ENCODE peak calls at places on chromosomes 6 and 20, in seven cellular contexts. T is PC-3; H is endodermal cell; J is naive thymus-derived CD4-positive, alpha-beta T cell; M is right lobe of liver; N is GM23338; P is right cardiac atrium. I is an unnamed sample. For H3K4me1, the result is how much of the 10 kb centered on the place peaks cover.

GRCh38 chr6:8803181-8803760 is 367.9 kb upstream of the SLC35B3 start:
- DNase-seq in M (no peak), N (no peak), H (no peak), P (no peak), J (no peak), T (no peak), I (no peak)

GRCh38 chr6:87172292-87172691 is 16.9 kb downstream of the ZNF292 start:
- DNase-seq in N (peak), J (no peak), M (no peak), H (no peak), T (no peak), P (no peak), I (no peak)

GRCh38 chr6:55925292-55925691 is 49.9 kb upstream of the BMP5 start:
- DNase-seq in N (no peak), H (no peak), M (no peak), T (peak), P (no peak), J (no peak), I (no peak)

GRCh38 chr20:15475483-15475882 is 1097.8 kb downstream of the KIF16B start:
- DNase-seq in J (no peak), N (no peak), M (peak), P (peak), T (peak), H (no peak), I (peak)

GRCh38 chr6:163159689-163160088 is 254.8 kb upstream of the QKI start:
- DNase-seq in H (no peak), J (no peak), T (no peak), P (no peak), M (no peak), N (no peak), I (no peak)

GRCh38 chr6:129498950-129499870 is 210.8 kb downstream of the ARHGAP18 start:
- DNase-seq in P (no peak), N (peak), J (peak), M (no peak), H (peak), T (peak), I (no peak)

GRCh38 chr20:42218566-42218965 is 600.4 kb upstream of the CHD6 start:
- DNase-seq in M (no peak), P (no peak), J (no peak), H (no peak), N (no peak), T (no peak), I (no peak)

GRCh38 chr6:134405386-134406087 is 87.6 kb upstream of the SGK1 start:
- DNase-seq in M (no peak), P (no peak), N (peak), T (no peak), J (no peak), H (no peak), I (no peak)

GRCh38 chr6:84061174-84061573 is 27.6 kb downstream of the MRAP2 start:
- DNase-seq in T (no peak), H (no peak), M (no peak), N (no peak), J (no peak), P (no peak), I (no peak)

GRCh38 chr6:100719883-100720682 is 161.0 kb downstream of the ASCC3 start:
- DNase-seq in P (no peak), J (no peak), H (no peak), N (peak), M (no peak), T (peak), I (no peak)

GRCh38 chr6:160513836-160514235 is 150.2 kb downstream of the LPA start:
- DNase-seq in H (no peak), M (no peak), T (peak), P (no peak), J (no peak), N (peak), I (no peak)

GRCh38 chr20:16179919-16180318 is 393.3 kb downstream of the KIF16B start:
- DNase-seq in N (no peak), P (no peak), H (no peak), J (no peak), T (no peak), M (no peak), I (no peak)

GRCh38 chr6:3285049-3285639 is 26.4 kb downstream of the PSMG4 start:
- DNase-seq in N (no peak), M (no peak), T (no peak), J (no peak), H (peak), P (peak), I (no peak)

GRCh38 chr6:22884441-22884840 is 315.1 kb downstream of the HDGFL1 start:
- DNase-seq in N (no peak), J (no peak), H (no peak), T (no peak), M (no peak), P (no peak), I (no peak)

GRCh38 chr6:16803294-16804006 is 42.2 kb upstream of the ATXN1 start:
- DNase-seq in N (peak), H (peak), M (no peak), T (no peak), P (peak), J (no peak), I (peak)

GRCh38 chr6:37279366-37280134 is 21.6 kb upstream of the TMEM217 start:
- DNase-seq in J (no peak), M (peak), P (no peak), T (no peak), H (no peak), N (no peak), I (no peak)

DNA sequence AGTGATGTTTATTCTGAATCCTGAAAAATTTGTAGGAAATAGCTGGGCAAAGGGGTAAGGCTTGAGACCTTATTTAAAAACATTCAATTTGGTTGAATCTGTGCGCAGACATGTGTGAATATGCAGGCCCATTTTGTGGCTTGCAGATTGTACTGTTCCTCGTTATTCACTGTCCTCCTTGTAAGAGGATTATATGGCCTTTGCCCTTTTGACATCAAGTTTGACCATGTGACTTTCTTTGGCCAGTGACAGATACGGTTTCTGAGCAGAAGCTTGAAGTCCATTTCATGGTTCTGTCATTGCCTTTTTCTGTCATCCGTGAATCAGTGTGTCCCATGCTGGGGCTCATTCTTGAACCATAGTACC is 13.4 kb downstream of the AFDN start:
- DNase-seq in H (no peak), J (no peak), T (no peak), M (no peak), N (no peak), P (no peak), I (no peak)
- H3K27ac ChIP-seq in H (no peak), J (no peak), T (no peak), M (no peak), N (no peak), P (no peak), I (no peak)

GRCh38 chr20:44517454-44517853 is 4.4 kb downstream of the SERINC3 start:
- DNase-seq in H (no peak), M (no peak), N (no peak), P (no peak), T (no peak), J (no peak), I (no peak)

GRCh38 chr20:44513871-44514270 is 8.0 kb downstream of the SERINC3 start:
- DNase-seq in T (no peak), N (no peak), J (no peak), H (no peak), M (no peak), P (no peak), I (no peak)

GRCh38 chr20:44521484-44522481 is at the start of gene SERINC3:
- DNase-seq in H (peak), T (peak), P (peak), J (peak), M (peak), N (peak), I (peak)

DNA sequence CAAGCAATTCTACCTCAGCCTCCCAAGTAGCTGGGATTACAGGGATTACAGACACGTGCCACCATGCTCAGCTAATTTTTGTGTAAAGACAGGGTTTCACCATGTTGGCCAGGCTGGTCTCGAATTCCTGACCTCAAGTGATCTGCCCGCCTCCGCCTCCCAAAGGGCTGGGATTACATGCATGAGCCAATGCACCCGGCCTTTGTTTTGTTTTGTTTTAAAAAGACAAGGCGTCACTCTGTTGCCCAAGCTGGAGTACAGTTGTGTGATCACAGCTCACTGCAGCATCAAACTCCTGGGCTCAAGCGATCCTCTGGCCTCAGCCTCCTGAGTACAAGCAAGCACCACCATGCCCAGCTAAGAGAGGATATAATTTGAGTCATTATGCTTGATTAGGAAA is 5.4 kb downstream of the SERINC3 start:
- DNase-seq in M (no peak), P (no peak), N (no peak), T (no peak), J (no peak), H (no peak), I (no peak)
- H3K4me1 ChIP-seq in M (under half), P (under half), N (under half), T (under half), J (under half), H (under half), I (half or more)

DNA sequence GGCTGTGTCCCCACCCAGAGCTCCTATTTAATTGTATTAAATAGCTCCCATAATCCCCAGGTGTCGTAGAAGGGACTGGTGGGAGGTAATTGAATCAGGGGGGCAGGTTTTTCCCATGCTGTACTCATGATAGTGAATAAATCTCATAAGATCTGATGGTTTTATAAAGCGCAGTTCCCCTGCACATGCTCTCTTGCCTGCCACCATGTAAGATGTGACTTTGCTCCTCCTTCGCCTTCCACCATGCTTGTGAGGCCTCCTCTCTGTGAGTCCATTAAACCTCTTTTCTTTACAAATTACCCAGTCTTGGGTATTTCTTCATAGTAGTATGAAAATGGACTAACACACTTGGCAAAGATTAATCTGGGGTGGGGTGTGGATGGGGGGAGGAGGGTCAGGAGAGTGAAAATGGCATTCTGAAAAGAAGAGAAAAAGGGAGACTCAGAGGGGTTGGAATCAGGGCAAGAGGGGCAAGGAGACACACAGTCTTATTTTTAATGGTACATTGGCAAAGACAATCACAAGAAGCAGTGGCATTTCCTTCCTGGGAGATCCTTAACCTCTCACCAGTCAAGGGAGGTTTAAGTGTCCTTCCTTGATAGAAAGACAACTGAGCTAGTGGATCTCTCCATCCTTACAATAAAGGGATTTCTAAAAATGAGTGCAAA is 37.5 kb upstream of the NOX3 start:
- DNase-seq in H (no peak), M (no peak), T (no peak), P (no peak), J (no peak), N (no peak), I (no peak)
- H3K27ac ChIP-seq in H (no peak), M (no peak), T (peak), P (no peak), J (no peak), N (no peak), I (no peak)

DNA sequence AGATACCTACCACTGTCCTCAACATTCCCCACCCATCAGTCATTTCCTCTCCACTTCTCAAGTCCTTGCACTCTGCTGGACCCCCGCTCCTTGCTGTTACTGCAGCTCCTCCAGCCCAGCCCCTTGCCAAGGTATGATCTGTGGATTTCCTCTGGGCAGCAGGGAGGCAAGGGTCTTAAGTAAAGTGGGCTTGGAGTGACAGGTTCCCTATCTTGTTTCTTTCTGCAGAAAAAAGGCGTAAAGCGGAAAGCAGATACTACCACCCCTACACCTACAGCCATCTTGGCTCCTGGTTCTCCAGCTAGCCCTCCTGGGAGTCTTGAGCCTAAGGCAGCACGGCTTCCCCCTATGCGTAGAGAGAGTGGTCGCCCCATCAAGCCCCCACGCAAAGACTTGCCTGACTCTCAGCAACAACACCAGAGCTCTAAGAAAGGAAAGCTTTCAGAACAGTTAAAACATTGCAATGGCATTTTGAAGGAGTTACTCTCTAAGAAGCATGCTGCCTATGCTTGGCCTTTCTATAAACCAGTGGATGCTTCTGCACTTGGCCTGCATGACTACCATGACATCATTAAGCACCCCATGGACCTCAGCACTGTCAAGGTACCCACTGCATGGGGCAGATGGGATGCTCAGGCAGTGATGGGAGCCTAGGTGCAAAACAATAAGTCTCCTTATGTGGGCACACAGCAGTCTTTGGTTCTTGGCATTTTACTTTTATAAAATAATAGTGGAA is 8.1 kb downstream of the BRD2 start:
- DNase-seq in N (no peak), T (no peak), M (no peak), H (no peak), J (no peak), P (no peak), I (no peak)
- H3K4me1 ChIP-seq in N (under half), T (under half), M (under half), H (under half), J (under half), P (under half), I (half or more)

GRCh38 chr6:85402071-85402470 is 47.8 kb upstream of the NT5E start:
- DNase-seq in N (no peak), T (no peak), P (no peak), H (no peak), J (no peak), M (no peak), I (no peak)
- H3K27ac ChIP-seq in N (no peak), T (peak), P (no peak), H (no peak), J (no peak), M (no peak), I (no peak)

GRCh38 chr6:45464685-45465084 is 87.0 kb upstream of the SUPT3H start:
- DNase-seq in N (no peak), T (no peak), M (no peak), P (no peak), J (no peak), H (no peak), I (no peak)

GRCh38 chr6:45466686-45467085 is 89.0 kb upstream of the SUPT3H start:
- DNase-seq in T (no peak), J (no peak), N (no peak), M (no peak), H (no peak), P (no peak), I (no peak)

GRCh38 chr6:45470131-45470738 is 92.5 kb upstream of the SUPT3H start:
- DNase-seq in J (no peak), N (no peak), P (no peak), H (no peak), T (no peak), M (no peak), I (no peak)

GRCh38 chr6:45469708-45470107 is 92.0 kb upstream of the SUPT3H start:
- DNase-seq in P (no peak), M (no peak), H (no peak), J (no peak), T (no peak), N (no peak), I (no peak)

GRCh38 chr6:45467853-45468252 is 90.1 kb upstream of the SUPT3H start:
- DNase-seq in J (no peak), N (no peak), M (no peak), P (no peak), T (no peak), H (no peak), I (no peak)
- H3K4me1 ChIP-seq in J (under half), N (under half), M (under half), P (under half), T (under half), H (under half), I (under half)

I was measured in left ventricle myocardium inferior.